ENCODE peak calls at places on chromosomes 11 and 22, in seven cellular contexts. R, J, I, E, A, G and P are unnamed samples.

GRCh38 chr11:31366795-31367194 is 2.7 kb downstream of the DCDC1 start:
- DNase-seq in R (no peak), J (peak; percentile 16), I (no peak), E (no peak), A (no peak), G (no peak), P (no peak)

GRCh38 chr22:48478124-48478523 is 1349.5 kb downstream of the BRD1 start:
- DNase-seq in R (no peak), J (peak; percentile 61), I (peak; percentile 37), E (no peak), A (no peak), G (peak; percentile 39), P (no peak)

GRCh38 chr11:107928767-107929507 is 689 bp downstream of the RAB39A start:
- DNase-seq in R (no peak), J (peak; percentile 71), I (no peak), E (no peak), A (peak; percentile 52), G (peak; percentile 52), P (peak; percentile 49)

GRCh38 chr11:71184421-71185210 is 67.8 kb downstream of the SHANK2 start:
- DNase-seq in R (no peak), J (peak; percentile 36), I (no peak), E (peak; percentile 62), A (no peak), G (peak; percentile 9), P (no peak)

GRCh38 chr11:3155691-3156258 is 9.3 kb downstream of the OSBPL5 start:
- DNase-seq in R (peak; percentile 16), J (peak; percentile 67), I (peak; percentile 37), E (peak; percentile 75), A (peak; percentile 34), G (no peak), P (no peak)

GRCh38 chr11:27234043-27234668 is 128.9 kb downstream of the CCDC34 start:
- DNase-seq in R (peak; percentile 52), J (no peak), I (no peak), E (peak; percentile 76), A (no peak), G (peak; percentile 85), P (peak; percentile 29)

GRCh38 chr11:23405350-23405937 is 545.2 kb upstream of the CCDC179 start:
- DNase-seq in R (no peak), J (peak; percentile 67), I (peak; percentile 24), E (peak; percentile 56), A (peak; percentile 65), G (no peak), P (no peak)

GRCh38 chr11:44823006-44823405 is 96.2 kb downstream of the TSPAN18 start:
- DNase-seq in R (no peak), J (no peak), I (no peak), E (no peak), A (no peak), G (no peak), P (peak; percentile 32)

GRCh38 chr22:39530692-39531331 is 1.7 kb downstream of the RPS19BP1 start:
- DNase-seq in R (no peak), J (peak; percentile 57), I (peak; percentile 38), E (no peak), A (peak; percentile 19), G (no peak), P (peak; percentile 77)

GRCh38 chr11:73454987-73455386 is 78.8 kb downstream of the RELT start:
- DNase-seq in R (no peak), J (no peak), I (no peak), E (no peak), A (no peak), G (no peak), P (no peak)

GRCh38 chr11:128155590-128155989 is 431.8 kb downstream of the ETS1 start:
- DNase-seq in R (no peak), J (no peak), I (no peak), E (no peak), A (no peak), G (no peak), P (no peak)

GRCh38 chr11:110125632-110126031 is 32.4 kb downstream of the ZC3H12C start:
- DNase-seq in R (no peak), J (no peak), I (no peak), E (no peak), A (no peak), G (no peak), P (no peak)

GRCh38 chr11:27754035-27755017 is 54.1 kb upstream of the BDNF start:
- DNase-seq in R (no peak), J (no peak), I (no peak), E (no peak), A (no peak), G (no peak), P (no peak)

GRCh38 chr11:78419327-78419726 is 1.7 kb upstream of the GAB2 start:
- DNase-seq in R (peak; percentile 59), J (no peak), I (peak; percentile 50), E (no peak), A (no peak), G (peak; percentile 75), P (no peak)

GRCh38 chr11:114309517-114309916 is 13.3 kb downstream of the NNMT start:
- DNase-seq in R (no peak), J (no peak), I (no peak), E (no peak), A (no peak), G (no peak), P (no peak)

GRCh38 chr11:128146926-128147605 is 440.3 kb downstream of the ETS1 start:
- DNase-seq in R (no peak), J (no peak), I (no peak), E (no peak), A (no peak), G (no peak), P (no peak)

GRCh38 chr22:24500251-24500820 is 5.2 kb downstream of the UPB1 start:
- DNase-seq in R (no peak), J (peak; percentile 45), I (no peak), E (no peak), A (no peak), G (no peak), P (no peak)

GRCh38 chr11:37306563-37306962 is 708.5 kb upstream of the RAG2 start:
- DNase-seq in R (no peak), J (no peak), I (no peak), E (no peak), A (no peak), G (no peak), P (no peak)

GRCh38 chr11:77276271-77276670 is 25.2 kb downstream of the GDPD4 start:
- DNase-seq in R (no peak), J (no peak), I (no peak), E (no peak), A (no peak), G (no peak), P (no peak)

GRCh38 chr11:44186531-44186930 is 91.1 kb downstream of the EXT2 start:
- DNase-seq in R (no peak), J (no peak), I (no peak), E (no peak), A (no peak), G (no peak), P (no peak)

DNA sequence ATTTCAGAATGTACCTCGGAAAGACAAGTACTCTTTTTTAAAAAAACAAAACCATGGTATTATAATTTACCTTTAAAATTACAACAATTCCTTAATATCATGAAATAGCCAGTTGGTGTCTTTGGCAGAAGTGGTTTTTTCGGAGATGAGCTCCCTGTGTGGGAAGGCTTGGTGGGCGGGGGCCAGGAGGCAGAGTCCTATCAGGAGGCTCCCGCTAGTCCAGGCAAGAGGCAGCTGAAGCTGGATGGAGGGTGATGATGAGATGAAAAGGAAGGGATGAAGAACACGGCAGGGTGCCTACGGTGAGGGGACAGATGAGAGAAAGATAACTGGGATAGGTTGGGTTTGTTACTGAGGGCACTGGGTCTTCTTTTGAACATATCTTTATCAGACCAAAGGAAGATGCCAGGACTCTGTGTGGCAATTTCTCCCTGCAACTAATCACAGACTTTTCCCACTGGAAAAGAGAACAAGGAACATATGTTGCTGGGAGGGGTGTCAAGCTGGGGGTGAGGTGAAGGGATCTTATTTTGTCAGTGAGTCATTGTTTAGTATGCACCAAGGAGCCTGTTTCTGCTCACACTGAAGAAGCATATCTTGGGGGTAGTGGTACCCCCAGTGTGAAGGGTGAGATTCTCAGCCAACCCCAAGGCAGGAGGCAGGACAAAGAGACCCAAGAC is 91.5 kb upstream of the YWHAH start:
- DNase-seq in R (no peak), J (no peak), I (no peak), E (no peak), A (no peak), G (no peak), P (no peak)
- H3K4me1 ChIP-seq in R (peaks cover 13% of the 10 kb centered on the region), J (no peaks in the 10 kb centered on the region), I (no peaks in the 10 kb centered on the region), E (no peaks in the 10 kb centered on the region), A (no peaks in the 10 kb centered on the region), G (no peaks in the 10 kb centered on the region), P (no peaks in the 10 kb centered on the region)

GRCh38 chr11:10350341-10350740 is 45.5 kb downstream of the ADM start:
- DNase-seq in R (no peak), J (no peak), I (no peak), E (no peak), A (no peak), G (no peak), P (no peak)

GRCh38 chr11:10348650-10349280 is 43.9 kb downstream of the ADM start:
- DNase-seq in R (no peak), J (no peak), I (no peak), E (no peak), A (no peak), G (no peak), P (no peak)

GRCh38 chr11:10351435-10351767 is 46.5 kb downstream of the ADM start:
- DNase-seq in R (peak; percentile 26), J (no peak), I (no peak), E (no peak), A (no peak), G (no peak), P (no peak)

GRCh38 chr11:10349281-10349665 is 44.4 kb downstream of the ADM start:
- DNase-seq in R (no peak), J (no peak), I (no peak), E (no peak), A (no peak), G (no peak), P (no peak)

GRCh38 chr11:10349806-10350205 is 44.9 kb downstream of the ADM start:
- DNase-seq in R (no peak), J (no peak), I (no peak), E (no peak), A (no peak), G (no peak), P (no peak)
- H3K4me3 ChIP-seq in R (no peak overlapping the region), J (no peak overlapping the region), I (no peak overlapping the region), E (no peak overlapping the region), A (no peak overlapping the region), G (no peak overlapping the region), P (no peak overlapping the region)

GRCh38 chr11:33881651-33882279 is 10.1 kb downstream of the LMO2 start:
- DNase-seq in R (no peak), J (no peak), I (no peak), E (no peak), A (no peak), G (no peak), P (no peak)
- H3K4me1 ChIP-seq in R (no peaks in the 10 kb centered on the region), J (no peaks in the 10 kb centered on the region), I (no peaks in the 10 kb centered on the region), E (no peaks in the 10 kb centered on the region), A (no peaks in the 10 kb centered on the region), G (no peaks in the 10 kb centered on the region), P (no peaks in the 10 kb centered on the region)

DNA sequence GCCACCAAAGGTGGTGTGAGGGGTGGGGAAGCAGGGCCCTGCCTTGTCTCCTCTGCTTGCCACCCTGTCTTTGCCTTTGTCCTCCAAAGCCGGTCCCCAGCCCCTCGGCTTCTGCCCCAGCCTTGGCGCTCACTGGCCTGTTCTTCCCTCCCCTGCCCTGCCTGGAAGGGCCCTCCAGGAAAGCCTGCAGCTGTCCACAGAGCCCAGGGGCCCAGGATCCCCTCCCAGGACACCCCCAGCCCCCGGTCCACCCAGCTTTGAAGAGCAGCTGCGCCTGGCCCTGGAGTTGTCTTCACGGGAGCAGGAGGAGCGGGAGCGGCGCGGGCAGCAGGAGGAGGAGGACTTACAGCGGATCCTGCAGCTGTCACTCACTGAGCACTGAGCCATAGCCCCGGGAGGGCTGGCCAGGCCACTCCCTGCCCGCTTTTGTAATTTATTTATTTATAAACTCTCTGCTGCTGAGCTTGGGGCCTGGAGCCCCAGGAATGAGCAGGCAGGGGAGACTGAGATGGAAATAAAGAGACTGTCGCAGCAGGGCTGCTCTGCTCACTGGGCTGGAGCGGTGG is 1.3 kb upstream of the SSH3 start:
- DNase-seq in R (peak; percentile 69), J (peak; percentile 90), I (peak; percentile 73), E (peak; percentile 77), A (peak; percentile 87), G (peak; percentile 77), P (peak; percentile 62)
- H3K4me3 ChIP-seq in R (peak overlapping the region; percentile 97), J (peak overlapping the region; percentile 67), I (peak overlapping the region; percentile 98), E (no peak overlapping the region), A (peak overlapping the region; percentile 75), G (peak overlapping the region; percentile 83), P (peak overlapping the region; percentile 72)